ENCODE peak calls at places on chromosomes 4 and X, in seven cellular contexts. One of them, this sample, is unnamed. For H3K4me1, the result is how much of the 10 kb centered on the place peaks cover.

GRCh38 chr4:101977096-101977495 is 186.6 kb downstream of the BANK1 start:
- DNase-seq in right lobe of liver: no peak
- DNase-seq in Caco-2: no peak
- DNase-seq in cardiac muscle cell: no peak
- DNase-seq in neuronal stem cell: no peak
- DNase-seq in lower lobe of right lung: no peak
- DNase-seq in adrenal gland: peak
- DNase-seq in this sample: no peak

GRCh38 chr4:147581601-147582350 is 35.4 kb upstream of the TMEM184C start:
- DNase-seq in right lobe of liver: no peak
- DNase-seq in Caco-2: no peak
- DNase-seq in cardiac muscle cell: no peak
- DNase-seq in neuronal stem cell: no peak
- DNase-seq in lower lobe of right lung: no peak
- DNase-seq in adrenal gland: no peak
- DNase-seq in this sample: no peak

GRCh38 chr4:90002406-90003040 is 107.9 kb downstream of the MMRN1 start:
- DNase-seq in right lobe of liver: no peak
- DNase-seq in Caco-2: no peak
- DNase-seq in cardiac muscle cell: no peak
- DNase-seq in neuronal stem cell: no peak
- DNase-seq in lower lobe of right lung: no peak
- DNase-seq in adrenal gland: no peak
- DNase-seq in this sample: no peak

GRCh38 chr4:104169437-104169836 is 325.3 kb downstream of the CXXC4 start:
- DNase-seq in right lobe of liver: no peak
- DNase-seq in Caco-2: no peak
- DNase-seq in cardiac muscle cell: no peak
- DNase-seq in neuronal stem cell: no peak
- DNase-seq in lower lobe of right lung: no peak
- DNase-seq in adrenal gland: no peak
- DNase-seq in this sample: no peak

GRCh38 chrX:34884693-34885277 is 57.8 kb upstream of the FAM47B start:
- DNase-seq in right lobe of liver: no peak
- DNase-seq in Caco-2: no peak
- DNase-seq in cardiac muscle cell: no peak
- DNase-seq in neuronal stem cell: no peak
- DNase-seq in lower lobe of right lung: no peak
- DNase-seq in adrenal gland: peak
- DNase-seq in this sample: no peak

GRCh38 chr4:113248320-113248719 is 198.9 kb downstream of the ANK2 start:
- DNase-seq in right lobe of liver: no peak
- DNase-seq in Caco-2: no peak
- DNase-seq in cardiac muscle cell: peak
- DNase-seq in neuronal stem cell: no peak
- DNase-seq in lower lobe of right lung: no peak
- DNase-seq in adrenal gland: no peak
- DNase-seq in this sample: no peak

GRCh38 chr4:155526452-155527169 is 140.0 kb upstream of the GUCY1A1 start:
- DNase-seq in right lobe of liver: no peak
- DNase-seq in Caco-2: no peak
- DNase-seq in cardiac muscle cell: no peak
- DNase-seq in neuronal stem cell: no peak
- DNase-seq in lower lobe of right lung: no peak
- DNase-seq in adrenal gland: no peak
- DNase-seq in this sample: no peak

GRCh38 chr4:114599231-114600065 is 841 bp downstream of the UGT8 start:
- DNase-seq in right lobe of liver: no peak
- DNase-seq in Caco-2: peak
- DNase-seq in cardiac muscle cell: peak
- DNase-seq in neuronal stem cell: peak
- DNase-seq in lower lobe of right lung: no peak
- DNase-seq in adrenal gland: no peak
- DNase-seq in this sample: no peak

GRCh38 chr4:76219299-76220055 is 5.9 kb upstream of the SCARB2 start:
- DNase-seq in right lobe of liver: no peak
- DNase-seq in Caco-2: no peak
- DNase-seq in cardiac muscle cell: no peak
- DNase-seq in neuronal stem cell: no peak
- DNase-seq in lower lobe of right lung: no peak
- DNase-seq in adrenal gland: no peak
- DNase-seq in this sample: no peak

GRCh38 chr4:75895744-75896314 is 6.4 kb downstream of the PPEF2 start:
- DNase-seq in right lobe of liver: no peak
- DNase-seq in Caco-2: no peak
- DNase-seq in cardiac muscle cell: peak
- DNase-seq in neuronal stem cell: peak
- DNase-seq in lower lobe of right lung: no peak
- DNase-seq in adrenal gland: no peak
- DNase-seq in this sample: peak

GRCh38 chr4:139651282-139652194 is 14.1 kb upstream of the MGST2 start:
- DNase-seq in right lobe of liver: peak
- DNase-seq in Caco-2: peak
- DNase-seq in cardiac muscle cell: peak
- DNase-seq in neuronal stem cell: peak
- DNase-seq in lower lobe of right lung: peak
- DNase-seq in adrenal gland: peak
- DNase-seq in this sample: peak

GRCh38 chrX:69539437-69539836 is 35.3 kb downstream of the NALF2 start:
- DNase-seq in right lobe of liver: no peak
- DNase-seq in Caco-2: no peak
- DNase-seq in cardiac muscle cell: no peak
- DNase-seq in neuronal stem cell: no peak
- DNase-seq in lower lobe of right lung: no peak
- DNase-seq in adrenal gland: no peak
- DNase-seq in this sample: no peak

GRCh38 chr4:186723207-186724047 is at the start of gene FAT1:
- DNase-seq in right lobe of liver: peak
- DNase-seq in Caco-2: peak
- DNase-seq in cardiac muscle cell: peak
- DNase-seq in neuronal stem cell: peak
- DNase-seq in lower lobe of right lung: peak
- DNase-seq in adrenal gland: peak
- DNase-seq in this sample: no peak

GRCh38 chr4:101020956-101021355 is 326.4 kb downstream of the PPP3CA start:
- DNase-seq in right lobe of liver: no peak
- DNase-seq in Caco-2: no peak
- DNase-seq in cardiac muscle cell: no peak
- DNase-seq in neuronal stem cell: no peak
- DNase-seq in lower lobe of right lung: no peak
- DNase-seq in adrenal gland: no peak
- DNase-seq in this sample: no peak

GRCh38 chrX:72526534-72527508 is 45.8 kb downstream of the HDAC8 start:
- DNase-seq in right lobe of liver: no peak
- DNase-seq in Caco-2: no peak
- DNase-seq in cardiac muscle cell: no peak
- DNase-seq in neuronal stem cell: no peak
- DNase-seq in lower lobe of right lung: peak
- DNase-seq in adrenal gland: peak
- DNase-seq in this sample: no peak

GRCh38 chrX:2568125-2568524 is 67.3 kb upstream of the DHRSX start:
- DNase-seq in right lobe of liver: no peak
- DNase-seq in Caco-2: no peak
- DNase-seq in cardiac muscle cell: no peak
- DNase-seq in neuronal stem cell: no peak
- DNase-seq in lower lobe of right lung: no peak
- DNase-seq in adrenal gland: no peak
- DNase-seq in this sample: no peak

GRCh38 chr4:8577046-8577445 is 3.1 kb upstream of the GPR78 start:
- DNase-seq in right lobe of liver: peak
- DNase-seq in Caco-2: peak
- DNase-seq in cardiac muscle cell: no peak
- DNase-seq in neuronal stem cell: no peak
- DNase-seq in lower lobe of right lung: no peak
- DNase-seq in adrenal gland: no peak
- DNase-seq in this sample: no peak
- H3K4me3 ChIP-seq in right lobe of liver: no peak
- H3K4me3 ChIP-seq in Caco-2: no peak
- H3K4me3 ChIP-seq in cardiac muscle cell: no peak
- H3K4me3 ChIP-seq in neuronal stem cell: no peak
- H3K4me3 ChIP-seq in lower lobe of right lung: no peak
- H3K4me3 ChIP-seq in adrenal gland: no peak
- H3K4me3 ChIP-seq in this sample: no peak

GRCh38 chr4:41992967-41993857 is 2.9 kb downstream of the SLC30A9 start:
- DNase-seq in right lobe of liver: no peak
- DNase-seq in Caco-2: no peak
- DNase-seq in cardiac muscle cell: no peak
- DNase-seq in neuronal stem cell: no peak
- DNase-seq in lower lobe of right lung: no peak
- DNase-seq in adrenal gland: no peak
- DNase-seq in this sample: no peak
- H3K4me1 ChIP-seq in right lobe of liver: under half
- H3K4me1 ChIP-seq in Caco-2: under half
- H3K4me1 ChIP-seq in cardiac muscle cell: under half
- H3K4me1 ChIP-seq in neuronal stem cell: under half
- H3K4me1 ChIP-seq in lower lobe of right lung: under half
- H3K4me1 ChIP-seq in adrenal gland: under half
- H3K4me1 ChIP-seq in this sample: under half

GRCh38 chr4:73780834-73781233 is 40.5 kb downstream of the CXCL8 start:
- DNase-seq in right lobe of liver: no peak
- DNase-seq in Caco-2: no peak
- DNase-seq in cardiac muscle cell: no peak
- DNase-seq in neuronal stem cell: no peak
- DNase-seq in lower lobe of right lung: no peak
- DNase-seq in adrenal gland: no peak
- DNase-seq in this sample: no peak

GRCh38 chr4:73772353-73772752 is 32.0 kb downstream of the CXCL8 start:
- DNase-seq in right lobe of liver: no peak
- DNase-seq in Caco-2: no peak
- DNase-seq in cardiac muscle cell: no peak
- DNase-seq in neuronal stem cell: no peak
- DNase-seq in lower lobe of right lung: no peak
- DNase-seq in adrenal gland: no peak
- DNase-seq in this sample: no peak

GRCh38 chr4:73776363-73776762 is 36.0 kb downstream of the CXCL8 start:
- DNase-seq in right lobe of liver: peak
- DNase-seq in Caco-2: no peak
- DNase-seq in cardiac muscle cell: no peak
- DNase-seq in neuronal stem cell: no peak
- DNase-seq in lower lobe of right lung: no peak
- DNase-seq in adrenal gland: peak
- DNase-seq in this sample: no peak

GRCh38 chr4:73780243-73780642 is 39.9 kb downstream of the CXCL8 start:
- DNase-seq in right lobe of liver: no peak
- DNase-seq in Caco-2: no peak
- DNase-seq in cardiac muscle cell: no peak
- DNase-seq in neuronal stem cell: no peak
- DNase-seq in lower lobe of right lung: no peak
- DNase-seq in adrenal gland: no peak
- DNase-seq in this sample: no peak

DNA sequence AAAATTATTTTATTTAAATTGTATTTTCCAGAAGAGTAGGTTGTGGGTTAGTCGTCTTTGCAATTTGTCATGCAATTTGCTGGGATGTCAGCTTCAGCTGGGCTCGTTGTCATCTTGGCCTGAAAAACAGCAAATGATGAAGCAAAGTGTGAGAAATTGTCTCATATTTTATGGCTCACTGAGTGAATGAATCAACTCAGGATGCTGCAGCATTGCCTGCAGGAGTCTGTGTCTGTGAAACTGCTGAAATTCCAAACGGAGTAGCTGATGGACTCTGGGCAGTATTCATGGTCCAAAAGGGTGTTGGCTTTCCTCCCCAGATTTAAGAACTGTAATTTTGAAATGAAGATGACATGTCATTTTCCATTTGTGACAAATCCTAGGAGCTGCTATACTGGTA is 37.2 kb downstream of the CXCL8 start:
- DNase-seq in right lobe of liver: no peak
- DNase-seq in Caco-2: no peak
- DNase-seq in cardiac muscle cell: no peak
- DNase-seq in neuronal stem cell: no peak
- DNase-seq in lower lobe of right lung: no peak
- DNase-seq in adrenal gland: no peak
- DNase-seq in this sample: no peak
- H3K4me3 ChIP-seq in right lobe of liver: no peak
- H3K4me3 ChIP-seq in Caco-2: no peak
- H3K4me3 ChIP-seq in cardiac muscle cell: no peak
- H3K4me3 ChIP-seq in neuronal stem cell: no peak
- H3K4me3 ChIP-seq in lower lobe of right lung: no peak
- H3K4me3 ChIP-seq in adrenal gland: no peak
- H3K4me3 ChIP-seq in this sample: no peak

GRCh38 chr4:143397887-143398286 is 61.2 kb downstream of the GAB1 start:
- DNase-seq in right lobe of liver: no peak
- DNase-seq in Caco-2: no peak
- DNase-seq in cardiac muscle cell: no peak
- DNase-seq in neuronal stem cell: no peak
- DNase-seq in lower lobe of right lung: no peak
- DNase-seq in adrenal gland: no peak
- DNase-seq in this sample: no peak
- H3K4me1 ChIP-seq in right lobe of liver: under half
- H3K4me1 ChIP-seq in Caco-2: under half
- H3K4me1 ChIP-seq in cardiac muscle cell: under half
- H3K4me1 ChIP-seq in neuronal stem cell: under half
- H3K4me1 ChIP-seq in lower lobe of right lung: under half
- H3K4me1 ChIP-seq in adrenal gland: under half
- H3K4me1 ChIP-seq in this sample: under half

GRCh38 chr4:105472871-105473339 is 957 bp downstream of the PPA2 start:
- DNase-seq in right lobe of liver: no peak
- DNase-seq in Caco-2: no peak
- DNase-seq in cardiac muscle cell: no peak
- DNase-seq in neuronal stem cell: no peak
- DNase-seq in lower lobe of right lung: no peak
- DNase-seq in adrenal gland: no peak
- DNase-seq in this sample: no peak

GRCh38 chr4:105473340-105474109 is at the start of gene PPA2:
- DNase-seq in right lobe of liver: peak
- DNase-seq in Caco-2: peak
- DNase-seq in cardiac muscle cell: peak
- DNase-seq in neuronal stem cell: peak
- DNase-seq in lower lobe of right lung: peak
- DNase-seq in adrenal gland: peak
- DNase-seq in this sample: peak

GRCh38 chr4:105466580-105466979 is 7.3 kb downstream of the PPA2 start:
- DNase-seq in right lobe of liver: no peak
- DNase-seq in Caco-2: no peak
- DNase-seq in cardiac muscle cell: no peak
- DNase-seq in neuronal stem cell: no peak
- DNase-seq in lower lobe of right lung: no peak
- DNase-seq in adrenal gland: no peak
- DNase-seq in this sample: no peak

GRCh38 chr4:105474110-105474518 is 252 bp upstream of the PPA2 start:
- DNase-seq in right lobe of liver: peak
- DNase-seq in Caco-2: peak
- DNase-seq in cardiac muscle cell: no peak
- DNase-seq in neuronal stem cell: no peak
- DNase-seq in lower lobe of right lung: peak
- DNase-seq in adrenal gland: peak
- DNase-seq in this sample: no peak

DNA sequence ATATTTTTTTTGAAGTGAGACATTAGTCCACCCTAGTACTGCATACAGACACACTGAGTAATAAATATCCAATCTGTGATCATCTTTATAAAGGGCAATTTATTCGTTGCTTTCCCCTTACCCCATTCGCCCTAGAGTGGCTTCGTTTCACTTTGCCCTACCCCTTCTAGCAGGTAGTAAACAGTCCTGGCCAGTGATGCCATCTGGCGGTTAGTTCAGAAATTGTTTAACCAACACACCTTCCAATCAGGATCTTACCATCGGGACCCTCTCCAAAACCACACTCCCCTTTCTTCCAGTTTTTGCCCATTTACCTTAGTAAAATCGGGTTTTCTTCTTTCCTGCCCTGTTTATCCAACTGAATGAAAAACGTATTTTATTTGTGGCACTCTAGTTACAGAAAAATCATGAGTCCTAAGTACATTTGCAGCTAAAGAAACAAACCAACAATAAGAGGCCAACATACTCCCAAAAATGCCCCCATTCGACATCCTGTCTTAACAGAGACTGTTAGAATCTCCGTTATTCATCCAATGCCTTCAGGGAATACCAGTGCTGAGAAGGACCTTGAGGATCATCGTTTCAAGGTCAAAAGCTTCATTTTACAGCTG is 2.2 kb downstream of the PPA2 start:
- DNase-seq in right lobe of liver: peak
- DNase-seq in Caco-2: peak
- DNase-seq in cardiac muscle cell: peak
- DNase-seq in neuronal stem cell: peak
- DNase-seq in lower lobe of right lung: no peak
- DNase-seq in adrenal gland: peak
- DNase-seq in this sample: peak
- H3K4me3 ChIP-seq in right lobe of liver: no peak
- H3K4me3 ChIP-seq in Caco-2: no peak
- H3K4me3 ChIP-seq in cardiac muscle cell: peak
- H3K4me3 ChIP-seq in neuronal stem cell: peak
- H3K4me3 ChIP-seq in lower lobe of right lung: peak
- H3K4me3 ChIP-seq in adrenal gland: no peak
- H3K4me3 ChIP-seq in this sample: peak